ENCODE peak calls at places on chromosomes 2 and 18, in eight cellular contexts. One of them, this sample, is unnamed.

GRCh38 chr18:54284967-54285785 is 15.9 kb downstream of the POLI start:
- DNase-seq in colonic mucosa: no peak
- DNase-seq in endothelial cell: no peak
- DNase-seq in AG09309: peak
- DNase-seq in MCF 10A: peak
- DNase-seq in HFFc6: peak
- DNase-seq in AG09319: no peak
- DNase-seq in foreskin keratinocyte: peak
- DNase-seq in this sample: no peak

GRCh38 chr2:66903126-66903654 is 468.3 kb downstream of the MEIS1 start:
- DNase-seq in colonic mucosa: no peak
- DNase-seq in endothelial cell: no peak
- DNase-seq in AG09309: no peak
- DNase-seq in MCF 10A: no peak
- DNase-seq in HFFc6: no peak
- DNase-seq in AG09319: no peak
- DNase-seq in foreskin keratinocyte: no peak
- DNase-seq in this sample: no peak

GRCh38 chr18:46649071-46649862 is 7.8 kb downstream of the LOXHD1 start:
- DNase-seq in colonic mucosa: no peak
- DNase-seq in endothelial cell: no peak
- DNase-seq in AG09309: no peak
- DNase-seq in MCF 10A: no peak
- DNase-seq in HFFc6: no peak
- DNase-seq in AG09319: no peak
- DNase-seq in foreskin keratinocyte: no peak
- DNase-seq in this sample: no peak

GRCh38 chr2:164933751-164934189 is 21.6 kb downstream of the SLC38A11 start:
- DNase-seq in colonic mucosa: no peak
- DNase-seq in endothelial cell: no peak
- DNase-seq in AG09309: no peak
- DNase-seq in MCF 10A: no peak
- DNase-seq in HFFc6: no peak
- DNase-seq in AG09319: no peak
- DNase-seq in foreskin keratinocyte: no peak
- DNase-seq in this sample: no peak

GRCh38 chr2:223026357-223027110 is 25.5 kb upstream of the KCNE4 start:
- DNase-seq in colonic mucosa: no peak
- DNase-seq in endothelial cell: no peak
- DNase-seq in AG09309: no peak
- DNase-seq in MCF 10A: no peak
- DNase-seq in HFFc6: no peak
- DNase-seq in AG09319: no peak
- DNase-seq in foreskin keratinocyte: no peak
- DNase-seq in this sample: no peak

GRCh38 chr2:154425999-154426398 is 272.5 kb upstream of the KCNJ3 start:
- DNase-seq in colonic mucosa: no peak
- DNase-seq in endothelial cell: peak
- DNase-seq in AG09309: no peak
- DNase-seq in MCF 10A: peak
- DNase-seq in HFFc6: no peak
- DNase-seq in AG09319: no peak
- DNase-seq in foreskin keratinocyte: no peak
- DNase-seq in this sample: no peak

GRCh38 chr2:24521162-24521857 is 30.3 kb downstream of the NCOA1 start:
- DNase-seq in colonic mucosa: no peak
- DNase-seq in endothelial cell: no peak
- DNase-seq in AG09309: no peak
- DNase-seq in MCF 10A: no peak
- DNase-seq in HFFc6: no peak
- DNase-seq in AG09319: no peak
- DNase-seq in foreskin keratinocyte: no peak
- DNase-seq in this sample: no peak

GRCh38 chr2:10329880-10330699 is 27.4 kb downstream of the HPCAL1 start:
- DNase-seq in colonic mucosa: no peak
- DNase-seq in endothelial cell: no peak
- DNase-seq in AG09309: peak
- DNase-seq in MCF 10A: peak
- DNase-seq in HFFc6: peak
- DNase-seq in AG09319: no peak
- DNase-seq in foreskin keratinocyte: no peak
- DNase-seq in this sample: no peak

GRCh38 chr2:69345434-69345833 is 41.6 kb downstream of the GFPT1 start:
- DNase-seq in colonic mucosa: no peak
- DNase-seq in endothelial cell: no peak
- DNase-seq in AG09309: no peak
- DNase-seq in MCF 10A: peak
- DNase-seq in HFFc6: no peak
- DNase-seq in AG09319: no peak
- DNase-seq in foreskin keratinocyte: no peak
- DNase-seq in this sample: no peak

GRCh38 chr2:237726401-237726830 is 72.2 kb upstream of the RBM44 start:
- DNase-seq in colonic mucosa: peak
- DNase-seq in endothelial cell: no peak
- DNase-seq in AG09309: no peak
- DNase-seq in MCF 10A: peak
- DNase-seq in HFFc6: peak
- DNase-seq in AG09319: no peak
- DNase-seq in foreskin keratinocyte: no peak
- DNase-seq in this sample: peak

GRCh38 chr2:224442092-224442999 is 40.4 kb upstream of the FAM124B start:
- DNase-seq in colonic mucosa: peak
- DNase-seq in endothelial cell: no peak
- DNase-seq in AG09309: no peak
- DNase-seq in MCF 10A: no peak
- DNase-seq in HFFc6: peak
- DNase-seq in AG09319: no peak
- DNase-seq in foreskin keratinocyte: no peak
- DNase-seq in this sample: no peak

GRCh38 chr2:88950010-88950409 is 258.5 kb downstream of the RPIA start:
- DNase-seq in colonic mucosa: no peak
- DNase-seq in endothelial cell: peak
- DNase-seq in AG09309: no peak
- DNase-seq in MCF 10A: peak
- DNase-seq in HFFc6: no peak
- DNase-seq in AG09319: no peak
- DNase-seq in foreskin keratinocyte: no peak
- DNase-seq in this sample: no peak

GRCh38 chr2:33131108-33131507 is 184.4 kb downstream of the LTBP1 start:
- DNase-seq in colonic mucosa: no peak
- DNase-seq in endothelial cell: no peak
- DNase-seq in AG09309: no peak
- DNase-seq in MCF 10A: no peak
- DNase-seq in HFFc6: peak
- DNase-seq in AG09319: no peak
- DNase-seq in foreskin keratinocyte: no peak
- DNase-seq in this sample: no peak

GRCh38 chr2:27506587-27506986 is 9.9 kb downstream of the GCKR start:
- DNase-seq in colonic mucosa: no peak
- DNase-seq in endothelial cell: no peak
- DNase-seq in AG09309: no peak
- DNase-seq in MCF 10A: no peak
- DNase-seq in HFFc6: no peak
- DNase-seq in AG09319: no peak
- DNase-seq in foreskin keratinocyte: no peak
- DNase-seq in this sample: no peak

GRCh38 chr2:96156926-96157648 is 11.8 kb upstream of the DUSP2 start:
- DNase-seq in colonic mucosa: no peak
- DNase-seq in endothelial cell: no peak
- DNase-seq in AG09309: no peak
- DNase-seq in MCF 10A: no peak
- DNase-seq in HFFc6: no peak
- DNase-seq in AG09319: no peak
- DNase-seq in foreskin keratinocyte: no peak
- DNase-seq in this sample: no peak

GRCh38 chr2:188789951-188790350 is 184.2 kb upstream of the COL3A1 start:
- DNase-seq in colonic mucosa: no peak
- DNase-seq in endothelial cell: no peak
- DNase-seq in AG09309: no peak
- DNase-seq in MCF 10A: no peak
- DNase-seq in HFFc6: no peak
- DNase-seq in AG09319: no peak
- DNase-seq in foreskin keratinocyte: no peak
- DNase-seq in this sample: no peak

GRCh38 chr2:23761638-23762037 is 165.3 kb downstream of the ATAD2B start:
- DNase-seq in colonic mucosa: no peak
- DNase-seq in endothelial cell: no peak
- DNase-seq in AG09309: no peak
- DNase-seq in MCF 10A: no peak
- DNase-seq in HFFc6: no peak
- DNase-seq in AG09319: no peak
- DNase-seq in foreskin keratinocyte: no peak
- DNase-seq in this sample: no peak

GRCh38 chr2:66433945-66434678 is 813 bp upstream of the MEIS1 start:
- DNase-seq in colonic mucosa: no peak
- DNase-seq in endothelial cell: peak
- DNase-seq in AG09309: no peak
- DNase-seq in MCF 10A: peak
- DNase-seq in HFFc6: peak
- DNase-seq in AG09319: peak
- DNase-seq in foreskin keratinocyte: peak
- DNase-seq in this sample: no peak

GRCh38 chr2:172836386-172837200 is 100.9 kb downstream of the RAPGEF4 start:
- DNase-seq in colonic mucosa: no peak
- DNase-seq in endothelial cell: peak
- DNase-seq in AG09309: no peak
- DNase-seq in MCF 10A: peak
- DNase-seq in HFFc6: peak
- DNase-seq in AG09319: no peak
- DNase-seq in foreskin keratinocyte: peak
- DNase-seq in this sample: no peak

GRCh38 chr2:101883860-101884259 is 107.9 kb upstream of the IL1R2 start:
- DNase-seq in colonic mucosa: peak
- DNase-seq in endothelial cell: no peak
- DNase-seq in AG09309: peak
- DNase-seq in MCF 10A: peak
- DNase-seq in HFFc6: peak
- DNase-seq in AG09319: peak
- DNase-seq in foreskin keratinocyte: peak
- DNase-seq in this sample: no peak

GRCh38 chr2:26692814-26693286 is 328 bp downstream of the KCNK3 start:
- DNase-seq in colonic mucosa: no peak
- DNase-seq in endothelial cell: peak
- DNase-seq in AG09309: no peak
- DNase-seq in MCF 10A: no peak
- DNase-seq in HFFc6: no peak
- DNase-seq in AG09319: no peak
- DNase-seq in foreskin keratinocyte: no peak
- DNase-seq in this sample: no peak

DNA sequence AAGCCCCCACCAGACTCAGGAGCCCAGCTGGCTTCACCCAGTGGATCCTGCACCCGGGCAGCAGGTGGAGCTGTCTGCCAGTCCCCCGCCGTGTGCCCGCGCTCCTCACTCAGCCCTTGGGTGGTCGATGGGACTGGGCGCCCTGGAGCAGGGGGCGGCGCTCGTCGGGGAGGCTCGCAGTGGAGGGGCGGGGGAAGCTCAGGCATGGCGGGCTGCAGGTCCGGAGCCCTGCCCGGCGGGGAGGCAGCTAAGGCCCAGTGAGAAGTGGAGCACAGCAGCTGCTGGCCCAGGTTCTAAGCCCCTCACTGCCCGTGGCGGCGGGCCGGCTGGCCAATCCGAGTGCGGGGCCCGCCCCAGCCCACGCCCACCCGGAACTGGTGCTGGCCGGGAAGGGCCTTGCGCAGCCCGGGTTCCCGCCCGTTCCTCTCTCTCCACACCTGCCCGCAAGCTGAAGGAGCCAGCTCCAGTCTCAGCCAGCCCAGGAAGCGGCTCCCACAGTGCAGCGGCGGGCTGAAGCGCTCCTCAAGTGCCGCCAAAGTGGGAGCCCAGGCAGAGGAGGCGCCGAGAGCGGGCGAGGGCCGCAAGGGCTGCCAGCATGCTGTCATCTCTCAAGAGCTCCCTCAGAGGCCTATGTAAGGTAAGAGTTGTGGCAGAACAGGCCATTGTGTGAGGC is 1307.8 kb upstream of the TMEFF2 start:
- DNase-seq in colonic mucosa: no peak
- DNase-seq in endothelial cell: no peak
- DNase-seq in AG09309: no peak
- DNase-seq in MCF 10A: no peak
- DNase-seq in HFFc6: no peak
- DNase-seq in AG09319: no peak
- DNase-seq in foreskin keratinocyte: no peak
- DNase-seq in this sample: peak
- TF ChIP-seq CTCF in colonic mucosa: no peak
- TF ChIP-seq CTCF in endothelial cell: no peak
- TF ChIP-seq CTCF in AG09309: no peak
- TF ChIP-seq CTCF in MCF 10A: no peak
- TF ChIP-seq CTCF in HFFc6: no peak
- TF ChIP-seq CTCF in AG09319: no peak
- TF ChIP-seq CTCF in foreskin keratinocyte: no peak
- TF ChIP-seq CTCF in this sample: peak

GRCh38 chr18:59272971-59273935 is at the start of gene RAX:
- DNase-seq in colonic mucosa: no peak
- DNase-seq in endothelial cell: peak
- DNase-seq in AG09309: no peak
- DNase-seq in MCF 10A: no peak
- DNase-seq in HFFc6: no peak
- DNase-seq in AG09319: no peak
- DNase-seq in foreskin keratinocyte: no peak
- DNase-seq in this sample: no peak
- TF ChIP-seq CTCF in colonic mucosa: no peak
- TF ChIP-seq CTCF in endothelial cell: no peak
- TF ChIP-seq CTCF in AG09309: peak
- TF ChIP-seq CTCF in MCF 10A: no peak
- TF ChIP-seq CTCF in HFFc6: peak
- TF ChIP-seq CTCF in AG09319: peak
- TF ChIP-seq CTCF in foreskin keratinocyte: peak
- TF ChIP-seq CTCF in this sample: peak

GRCh38 chr2:82120648-82121047 is 1816.1 kb upstream of the LRRTM1 start:
- DNase-seq in colonic mucosa: no peak
- DNase-seq in endothelial cell: no peak
- DNase-seq in AG09309: no peak
- DNase-seq in MCF 10A: peak
- DNase-seq in HFFc6: no peak
- DNase-seq in AG09319: no peak
- DNase-seq in foreskin keratinocyte: no peak
- DNase-seq in this sample: no peak

GRCh38 chr2:82128051-82128450 is 1823.5 kb upstream of the LRRTM1 start:
- DNase-seq in colonic mucosa: no peak
- DNase-seq in endothelial cell: no peak
- DNase-seq in AG09309: no peak
- DNase-seq in MCF 10A: no peak
- DNase-seq in HFFc6: no peak
- DNase-seq in AG09319: no peak
- DNase-seq in foreskin keratinocyte: no peak
- DNase-seq in this sample: no peak

GRCh38 chr2:82120120-82120519 is 1815.6 kb upstream of the LRRTM1 start:
- DNase-seq in colonic mucosa: no peak
- DNase-seq in endothelial cell: no peak
- DNase-seq in AG09309: no peak
- DNase-seq in MCF 10A: no peak
- DNase-seq in HFFc6: no peak
- DNase-seq in AG09319: no peak
- DNase-seq in foreskin keratinocyte: no peak
- DNase-seq in this sample: no peak

GRCh38 chr2:82124629-82125028 is 1820.1 kb upstream of the LRRTM1 start:
- DNase-seq in colonic mucosa: no peak
- DNase-seq in endothelial cell: no peak
- DNase-seq in AG09309: no peak
- DNase-seq in MCF 10A: peak
- DNase-seq in HFFc6: no peak
- DNase-seq in AG09319: no peak
- DNase-seq in foreskin keratinocyte: no peak
- DNase-seq in this sample: no peak
- TF ChIP-seq CTCF in colonic mucosa: no peak
- TF ChIP-seq CTCF in endothelial cell: no peak
- TF ChIP-seq CTCF in AG09309: no peak
- TF ChIP-seq CTCF in MCF 10A: no peak
- TF ChIP-seq CTCF in HFFc6: no peak
- TF ChIP-seq CTCF in AG09319: no peak
- TF ChIP-seq CTCF in foreskin keratinocyte: no peak
- TF ChIP-seq CTCF in this sample: no peak

GRCh38 chr18:48667276-48668254 is 128.7 kb downstream of the CTIF start:
- DNase-seq in colonic mucosa: no peak
- DNase-seq in endothelial cell: no peak
- DNase-seq in AG09309: no peak
- DNase-seq in MCF 10A: peak
- DNase-seq in HFFc6: peak
- DNase-seq in AG09319: no peak
- DNase-seq in foreskin keratinocyte: no peak
- DNase-seq in this sample: no peak
- TF ChIP-seq CTCF in colonic mucosa: peak
- TF ChIP-seq CTCF in endothelial cell: peak
- TF ChIP-seq CTCF in AG09309: peak
- TF ChIP-seq CTCF in MCF 10A: no peak
- TF ChIP-seq CTCF in HFFc6: peak
- TF ChIP-seq CTCF in AG09319: peak
- TF ChIP-seq CTCF in foreskin keratinocyte: peak
- TF ChIP-seq CTCF in this sample: peak